ENCODE peak calls at places on chromosome 6, in nine cellular contexts. U is cardiac fibroblast, C is cardiac muscle cell, R is M059J, G is fibroblast of lung, H is cardiac septum, S is dermis microvascular lymphatic vessel endothelial cell, J is NCI-H1092 treated with DMSO at 0.1 percent for 48 hours, N is aorta. E is an unnamed sample.

GRCh38 chr6:32794510-32794909 is 22.3 kb downstream of the HLA-DOB start:
- DNase-seq in U (no peak), C (no peak), R (no peak), G (no peak), H (no peak), S (no peak), J (no peak), N (no peak), E (no peak)

GRCh38 chr6:35096129-35096852 is 44.8 kb downstream of the TCP11 start:
- DNase-seq in U (peak), C (no peak), R (peak), G (peak), H (no peak), S (peak), J (peak), N (no peak), E (no peak)

GRCh38 chr6:106192824-106193223 is 106.7 kb downstream of the PRDM1 start:
- DNase-seq in U (no peak), C (no peak), R (peak), G (peak), H (no peak), S (no peak), J (no peak), N (no peak), E (no peak)

GRCh38 chr6:53862517-53863457 is 68.0 kb downstream of the LRRC1 start:
- DNase-seq in U (peak), C (no peak), R (peak), G (peak), H (no peak), S (peak), J (no peak), N (no peak), E (no peak)

GRCh38 chr6:119848706-119849105 is 499.1 kb upstream of the MAN1A1 start:
- DNase-seq in U (no peak), C (no peak), R (no peak), G (no peak), H (no peak), S (no peak), J (no peak), N (no peak), E (no peak)

GRCh38 chr6:143449731-143450452 is 603 bp downstream of the ADAT2 start:
- DNase-seq in U (peak), C (peak), R (peak), G (peak), H (no peak), S (peak), J (peak), N (no peak), E (no peak)

GRCh38 chr6:157222201-157222981 is 100.9 kb downstream of the TMEM242 start:
- DNase-seq in U (no peak), C (no peak), R (no peak), G (no peak), H (peak), S (no peak), J (no peak), N (no peak), E (no peak)

GRCh38 chr6:83637953-83638352 is 70.9 kb downstream of the SNAP91 start:
- DNase-seq in U (no peak), C (no peak), R (no peak), G (no peak), H (no peak), S (no peak), J (no peak), N (no peak), E (no peak)

GRCh38 chr6:148064406-148065134 is 278.1 kb upstream of the SASH1 start:
- DNase-seq in U (peak), C (peak), R (peak), G (peak), H (no peak), S (no peak), J (no peak), N (no peak), E (no peak)

GRCh38 chr6:104173680-104174079 is 686.0 kb downstream of the HACE1 start:
- DNase-seq in U (no peak), C (no peak), R (no peak), G (no peak), H (no peak), S (no peak), J (no peak), N (no peak), E (no peak)

GRCh38 chr6:20319520-20320357 is 81.9 kb upstream of the E2F3 start:
- DNase-seq in U (no peak), C (no peak), R (no peak), G (no peak), H (no peak), S (no peak), J (no peak), N (no peak), E (peak)

GRCh38 chr6:20476501-20477043 is 57.7 kb upstream of the CDKAL1 start:
- DNase-seq in U (no peak), C (no peak), R (no peak), G (no peak), H (no peak), S (no peak), J (no peak), N (no peak), E (no peak)

GRCh38 chr6:2877057-2877882 is 25.8 kb downstream of the SERPINB9 start:
- DNase-seq in U (peak), C (no peak), R (peak), G (peak), H (no peak), S (peak), J (no peak), N (no peak), E (no peak)

GRCh38 chr6:132391391-132392291 is 9.6 kb downstream of the MOXD1 start:
- DNase-seq in U (peak), C (no peak), R (peak), G (peak), H (no peak), S (no peak), J (no peak), N (no peak), E (peak)

GRCh38 chr6:148272084-148272483 is 70.6 kb upstream of the SASH1 start:
- DNase-seq in U (peak), C (no peak), R (peak), G (peak), H (no peak), S (no peak), J (no peak), N (no peak), E (no peak)

GRCh38 chr6:118544105-118544504 is 4.0 kb upstream of the PLN start:
- DNase-seq in U (peak), C (no peak), R (no peak), G (peak), H (no peak), S (peak), J (no peak), N (no peak), E (no peak)

GRCh38 chr6:163900570-163900969 is 486.1 kb downstream of the QKI start:
- DNase-seq in U (peak), C (no peak), R (peak), G (peak), H (no peak), S (no peak), J (no peak), N (no peak), E (no peak)

GRCh38 chr6:37987559-37987958 is 168.0 kb downstream of the ZFAND3 start:
- DNase-seq in U (no peak), C (no peak), R (peak), G (no peak), H (no peak), S (no peak), J (no peak), N (no peak), E (no peak)

GRCh38 chr6:18742406-18742805 is 355.3 kb downstream of the RNF144B start:
- DNase-seq in U (peak), C (no peak), R (peak), G (peak), H (no peak), S (no peak), J (no peak), N (no peak), E (no peak)